ENCODE peak calls at places on chromosomes 13 and 19, in seven cellular contexts. Q is left ventricle myocardium inferior, I is heart right ventricle, H is kidney, A is A549, L is Peyer's patch, N is PC-3. C is an unnamed sample.
A peak's percentile ranks its signal among the peaks of the same experiment; 100 is the strongest.

GRCh38 chr13:73520566-73521290 is 461.9 kb downstream of the KLF5 start:
- DNase-seq in Q (no peak), I (no peak), H (no peak), A (no peak), L (no peak), N (no peak), C (peak; percentile 7)

GRCh38 chr19:40907968-40908735 is 26.1 kb upstream of the CYP2A7 start:
- DNase-seq in Q (no peak), I (no peak), H (no peak), A (no peak), L (peak; percentile 77), N (no peak), C (peak; percentile 56)

GRCh38 chr19:52724701-52725514 is 9.9 kb downstream of the ZNF611 start:
- DNase-seq in Q (no peak), I (no peak), H (no peak), A (no peak), L (no peak), N (no peak), C (no peak)

GRCh38 chr19:27780367-27781065 is 1432.4 kb downstream of the UQCRFS1 start:
- DNase-seq in Q (no peak), I (no peak), H (no peak), A (no peak), L (no peak), N (no peak), C (no peak)

GRCh38 chr13:40406405-40407138 is 259.9 kb downstream of the FOXO1 start:
- DNase-seq in Q (no peak), I (no peak), H (no peak), A (peak; percentile 83), L (no peak), N (peak; percentile 79), C (no peak)

GRCh38 chr13:28761586-28761985 is 42.8 kb upstream of the SLC46A3 start:
- DNase-seq in Q (no peak), I (no peak), H (no peak), A (no peak), L (no peak), N (no peak), C (no peak)

GRCh38 chr13:42847891-42848663 is 66.7 kb downstream of the FAM216B start:
- DNase-seq in Q (no peak), I (no peak), H (no peak), A (no peak), L (no peak), N (no peak), C (no peak)

GRCh38 chr13:94716016-94716415 is 3.7 kb upstream of the SOX21 start:
- DNase-seq in Q (no peak), I (no peak), H (no peak), A (no peak), L (no peak), N (peak; percentile 56), C (no peak)

GRCh38 chr19:4807188-4807587 is 15.7 kb downstream of the FEM1A start:
- DNase-seq in Q (no peak), I (no peak), H (no peak), A (no peak), L (peak; percentile 49), N (no peak), C (no peak)

GRCh38 chr19:52742516-52742915 is 7.7 kb upstream of the ZNF611 start:
- DNase-seq in Q (no peak), I (no peak), H (no peak), A (no peak), L (no peak), N (no peak), C (no peak)

GRCh38 chr19:38444026-38444425 is 10.5 kb downstream of the RYR1 start:
- DNase-seq in Q (no peak), I (no peak), H (no peak), A (no peak), L (no peak), N (no peak), C (no peak)

GRCh38 chr13:44713793-44714469 is 137.8 kb upstream of the TSC22D1 start:
- DNase-seq in Q (no peak), I (no peak), H (no peak), A (peak; percentile 76), L (no peak), N (peak; percentile 92), C (no peak)

GRCh38 chr13:66994097-66994496 is 236.0 kb downstream of the PCDH9 start:
- DNase-seq in Q (peak; percentile 45), I (peak; percentile 50), H (peak; percentile 79), A (peak; percentile 91), L (peak; percentile 30), N (no peak), C (no peak)
- TF ChIP-seq CTCF in Q (peak; percentile 66), I (peak; percentile 73), H (peak; percentile 58), A (peak; percentile 66), L (no peak), N (no peak), C (no peak)

DNA sequence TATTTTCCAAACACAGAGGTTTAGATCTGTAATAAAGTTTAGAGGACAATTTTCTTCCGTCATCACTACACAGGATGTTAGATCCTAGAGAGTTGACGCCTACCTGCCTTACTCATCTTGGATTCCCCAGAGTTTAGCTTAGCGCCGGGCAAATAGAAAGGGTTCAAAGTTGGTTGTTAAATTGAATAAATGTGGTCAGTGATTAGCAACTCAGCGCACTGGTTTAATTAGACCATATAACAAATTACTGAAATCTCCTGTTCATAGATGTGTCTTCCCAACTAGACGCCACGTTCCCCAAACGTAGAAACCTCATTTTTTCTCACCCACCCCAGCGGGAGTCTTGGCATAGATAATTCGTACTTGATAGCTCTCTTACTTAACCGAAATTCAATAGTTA is 761 bp upstream of the UFM1 start:
- DNase-seq in Q (no peak), I (no peak), H (no peak), A (no peak), L (no peak), N (peak; percentile 30), C (no peak)
- H3K27ac ChIP-seq in Q (peak overlapping the region; percentile 92), I (peak overlapping the region; percentile 89), H (peak overlapping the region; percentile 56), A (peak overlapping the region; percentile 94), L (peak overlapping the region; percentile 95), N (peak overlapping the region; percentile 82), C (peak overlapping the region; percentile 75)

DNA sequence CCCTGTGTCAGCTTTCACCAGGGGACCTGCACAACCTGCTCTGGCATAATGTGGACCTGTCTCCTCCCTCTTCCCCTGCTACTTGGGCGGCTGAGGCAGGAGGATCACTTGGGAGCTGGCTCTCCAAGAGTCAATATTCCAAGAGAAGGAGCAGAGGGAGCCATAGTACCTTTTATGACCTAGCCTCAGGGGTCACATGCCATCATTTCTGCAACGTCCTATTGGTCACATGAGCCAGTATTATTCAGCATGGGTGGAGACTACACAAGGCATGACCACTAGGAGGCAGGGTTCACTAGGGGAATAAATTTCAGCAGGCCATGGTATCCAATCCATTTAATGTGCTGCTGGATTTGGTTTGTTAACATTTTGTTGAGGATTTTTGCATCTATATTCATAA is 12.0 kb upstream of the SHFL start:
- DNase-seq in Q (no peak), I (no peak), H (no peak), A (peak; percentile 62), L (peak; percentile 29), N (peak; percentile 50), C (no peak)
- TF ChIP-seq CTCF in Q (peak; percentile 13), I (no peak), H (no peak), A (no peak), L (peak; percentile 37), N (peak; percentile 64), C (peak; percentile 44)

GRCh38 chr13:32829269-32829668 is 187.0 kb upstream of the KL start:
- DNase-seq in Q (no peak), I (no peak), H (no peak), A (no peak), L (no peak), N (peak; percentile 12), C (no peak)
- H3K27ac ChIP-seq in Q (no peak overlapping the region), I (no peak overlapping the region), H (no peak overlapping the region), A (peak overlapping the region; percentile 60), L (no peak overlapping the region), N (peak overlapping the region; percentile 99), C (no peak overlapping the region)

GRCh38 chr19:49533551-49534488 is 6.0 kb downstream of the RCN3 start:
- DNase-seq in Q (peak; percentile 81), I (peak; percentile 82), H (peak; percentile 91), A (peak; percentile 85), L (peak; percentile 82), N (peak; percentile 68), C (peak; percentile 83)
- TF ChIP-seq CTCF in Q (peak; percentile 50), I (no peak), H (no peak), A (peak; percentile 49), L (peak; percentile 2), N (peak; percentile 51), C (peak; percentile 38)